ENCODE peak calls at places on chromosomes 2 and 18, in five cellular contexts. W is activated B cell treated with CpG ODN at 0.5 μM for 24 hours; Z is stimulated activated CD8-positive, alpha-beta memory T cell treated with anti-CD3 and anti-CD28 coated beads, Interleukin-2, amount 100 ng/mL, for 1 hour; Y is chondrocyte; D is left cardiac atrium. U is an unnamed sample.

GRCh38 chr2:12731701-12732280 is 15.1 kb downstream of the TRIB2 start:
- DNase-seq in D (no peak), W (no peak), Y (no peak), Z (no peak), U (no peak)

GRCh38 chr2:12169060-12169406 is 422.6 kb downstream of the LPIN1 start:
- DNase-seq in Y (no peak), D (no peak), W (no peak), Z (no peak), U (no peak)

GRCh38 chr2:96393989-96394761 is 58.6 kb downstream of the NCAPH start:
- DNase-seq in Z (no peak), Y (peak), W (no peak), D (no peak), U (no peak)

GRCh38 chr2:96970910-96971309 is 15.5 kb downstream of the FAM178B start:
- DNase-seq in W (no peak), Z (no peak), Y (no peak), D (no peak), U (no peak)

GRCh38 chr2:182447843-182448242 is 21.0 kb upstream of the PDE1A start:
- DNase-seq in Y (no peak), W (no peak), Z (no peak), D (no peak), U (no peak)

GRCh38 chr2:42025151-42025582 is 22.7 kb upstream of the PKDCC start:
- DNase-seq in W (no peak), D (peak), Z (no peak), Y (no peak), U (no peak)

GRCh38 chr2:124264496-124265160 is 239.5 kb downstream of the CNTNAP5 start:
- DNase-seq in Y (no peak), Z (no peak), W (no peak), D (no peak), U (no peak)

GRCh38 chr2:222714361-222715256 is 43.2 kb downstream of the MOGAT1 start:
- DNase-seq in D (peak), Y (no peak), Z (no peak), W (no peak), U (no peak)

GRCh38 chr18:56878712-56879111 is 227.6 kb downstream of the WDR7 start:
- DNase-seq in Y (no peak), Z (no peak), D (no peak), W (no peak), U (no peak)

GRCh38 chr2:26613241-26614204 is 27.6 kb downstream of the CIB4 start:
- DNase-seq in Z (no peak), D (no peak), Y (no peak), W (no peak), U (peak)

GRCh38 chr2:236754234-236754924 is 184.8 kb downstream of the ACKR3 start:
- DNase-seq in D (no peak), Y (no peak), Z (no peak), W (no peak), U (no peak)

GRCh38 chr2:207176245-207176644 is 10.5 kb upstream of the KLF7 start:
- DNase-seq in Z (no peak), Y (no peak), W (no peak), D (no peak), U (no peak)

GRCh38 chr18:49447810-49448745 is 12.4 kb downstream of the DYM start:
- DNase-seq in Z (no peak), Y (no peak), W (no peak), D (no peak), U (no peak)

GRCh38 chr2:231677632-231678104 is 30.7 kb upstream of the PTMA start:
- DNase-seq in D (peak), W (peak), Z (peak), Y (no peak), U (peak)

GRCh38 chr2:124147552-124147951 is 122.5 kb downstream of the CNTNAP5 start:
- DNase-seq in W (no peak), Y (no peak), D (no peak), Z (no peak), U (no peak)

GRCh38 chr2:69777778-69778089 is 35.8 kb downstream of the ANXA4 start:
- DNase-seq in D (no peak), Z (no peak), Y (no peak), W (no peak), U (no peak)

GRCh38 chr2:10865841-10866240 is 45.9 kb upstream of the KCNF1 start:
- DNase-seq in Y (no peak), W (no peak), D (no peak), Z (no peak), U (no peak)

GRCh38 chr2:165113414-165113813 is 90.4 kb downstream of the SCN3A start:
- DNase-seq in W (no peak), Y (no peak), Z (no peak), D (no peak), U (no peak)

GRCh38 chr2:58853420-58853819 is 612.3 kb upstream of the FANCL start:
- DNase-seq in Z (no peak), W (no peak), D (no peak), Y (no peak), U (no peak)

GRCh38 chr2:161165266-161165665 is 5.0 kb downstream of the TANK start:
- DNase-seq in W (no peak), D (no peak), Y (no peak), Z (no peak), U (no peak)

GRCh38 chr2:67309281-67309680 is 87.9 kb upstream of the ETAA1 start:
- DNase-seq in D (no peak), W (no peak), Y (no peak), Z (no peak), U (no peak)

GRCh38 chr18:69774831-69775230 is 172.8 kb downstream of the CD226 start:
- DNase-seq in Y (no peak), Z (no peak), D (no peak), W (no peak), U (no peak)

GRCh38 chr2:108594982-108595464 is 60.8 kb downstream of the LIMS1 start:
- DNase-seq in Z (no peak), Y (no peak), D (no peak), W (no peak), U (no peak)

GRCh38 chr18:63131944-63132818 is 187.4 kb downstream of the BCL2 start:
- DNase-seq in D (no peak), W (no peak), Z (no peak), Y (no peak), U (no peak)

GRCh38 chr2:10837532-10838266 is 25.1 kb upstream of the PDIA6 start:
- DNase-seq in Y (no peak), Z (no peak), D (no peak), W (no peak), U (no peak)

U was measured in spleen.